ENCODE peak calls at places on chromosomes 4 and X, in eight cellular contexts. One of them, this sample, is unnamed.

GRCh38 chr4:113502883-113503282 is 258.7 kb downstream of the CAMK2D start:
- DNase-seq in breast epithelium: no peak
- DNase-seq in cardiac muscle cell: no peak
- DNase-seq in fibroblast of lung: no peak
- DNase-seq in stomach: no peak
- DNase-seq in upper lobe of right lung: no peak
- DNase-seq in Karpas-422: no peak
- DNase-seq in left ventricle myocardium inferior: no peak
- DNase-seq in this sample: no peak

GRCh38 chr4:108466936-108467902 is 153.2 kb upstream of the RPL34 start:
- DNase-seq in fibroblast of lung: peak; percentile 92
- DNase-seq in Karpas-422: no peak
- DNase-seq in cardiac muscle cell: peak; percentile 52
- DNase-seq in stomach: no peak
- DNase-seq in upper lobe of right lung: no peak
- DNase-seq in left ventricle myocardium inferior: no peak
- DNase-seq in breast epithelium: no peak
- DNase-seq in this sample: no peak

GRCh38 chr4:101018836-101019235 is 328.5 kb downstream of the PPP3CA start:
- DNase-seq in stomach: no peak
- DNase-seq in cardiac muscle cell: no peak
- DNase-seq in left ventricle myocardium inferior: no peak
- DNase-seq in upper lobe of right lung: no peak
- DNase-seq in fibroblast of lung: no peak
- DNase-seq in breast epithelium: no peak
- DNase-seq in Karpas-422: no peak
- DNase-seq in this sample: no peak

GRCh38 chrX:152897216-152898144 is at the start of gene ZNF185:
- DNase-seq in left ventricle myocardium inferior: no peak
- DNase-seq in stomach: peak; percentile 73
- DNase-seq in breast epithelium: peak; percentile 73
- DNase-seq in fibroblast of lung: no peak
- DNase-seq in Karpas-422: no peak
- DNase-seq in upper lobe of right lung: peak; percentile 87
- DNase-seq in cardiac muscle cell: peak; percentile 58
- DNase-seq in this sample: no peak

GRCh38 chrX:34877451-34877850 is 65.1 kb upstream of the FAM47B start:
- DNase-seq in upper lobe of right lung: no peak
- DNase-seq in fibroblast of lung: peak; percentile 32
- DNase-seq in left ventricle myocardium inferior: no peak
- DNase-seq in cardiac muscle cell: no peak
- DNase-seq in breast epithelium: no peak
- DNase-seq in stomach: no peak
- DNase-seq in Karpas-422: no peak
- DNase-seq in this sample: no peak

GRCh38 chr4:157048248-157048647 is 27.7 kb upstream of the GLRB start:
- DNase-seq in upper lobe of right lung: no peak
- DNase-seq in fibroblast of lung: peak; percentile 94
- DNase-seq in Karpas-422: no peak
- DNase-seq in breast epithelium: no peak
- DNase-seq in stomach: no peak
- DNase-seq in left ventricle myocardium inferior: peak; percentile 20
- DNase-seq in cardiac muscle cell: peak; percentile 93
- DNase-seq in this sample: no peak

GRCh38 chr4:41844327-41844726 is 90.9 kb upstream of the TMEM33 start:
- DNase-seq in stomach: no peak
- DNase-seq in fibroblast of lung: no peak
- DNase-seq in breast epithelium: no peak
- DNase-seq in cardiac muscle cell: no peak
- DNase-seq in left ventricle myocardium inferior: no peak
- DNase-seq in upper lobe of right lung: no peak
- DNase-seq in Karpas-422: peak; percentile 50
- DNase-seq in this sample: no peak

GRCh38 chr4:126221717-126222116 is 907.0 kb downstream of the FAT4 start:
- DNase-seq in breast epithelium: no peak
- DNase-seq in Karpas-422: no peak
- DNase-seq in stomach: no peak
- DNase-seq in cardiac muscle cell: no peak
- DNase-seq in fibroblast of lung: no peak
- DNase-seq in left ventricle myocardium inferior: no peak
- DNase-seq in upper lobe of right lung: no peak
- DNase-seq in this sample: no peak

GRCh38 chr4:7964459-7964858 is 24.8 kb upstream of the AFAP1 start:
- DNase-seq in breast epithelium: no peak
- DNase-seq in fibroblast of lung: no peak
- DNase-seq in cardiac muscle cell: no peak
- DNase-seq in stomach: no peak
- DNase-seq in left ventricle myocardium inferior: no peak
- DNase-seq in Karpas-422: no peak
- DNase-seq in upper lobe of right lung: no peak
- DNase-seq in this sample: no peak

GRCh38 chr4:38034986-38035882 is 75.0 kb downstream of the PTTG2 start:
- DNase-seq in upper lobe of right lung: no peak
- DNase-seq in fibroblast of lung: peak; percentile 82
- DNase-seq in Karpas-422: peak; percentile 89
- DNase-seq in left ventricle myocardium inferior: no peak
- DNase-seq in cardiac muscle cell: peak; percentile 78
- DNase-seq in stomach: no peak
- DNase-seq in breast epithelium: no peak
- DNase-seq in this sample: no peak

GRCh38 chr4:146311238-146311970 is 97.1 kb downstream of the REELD1 start:
- DNase-seq in breast epithelium: no peak
- DNase-seq in left ventricle myocardium inferior: no peak
- DNase-seq in cardiac muscle cell: no peak
- DNase-seq in Karpas-422: no peak
- DNase-seq in upper lobe of right lung: no peak
- DNase-seq in stomach: no peak
- DNase-seq in fibroblast of lung: no peak
- DNase-seq in this sample: no peak

GRCh38 chrX:16171944-16172343 is 4.7 kb downstream of the MAGEB17 start:
- DNase-seq in cardiac muscle cell: no peak
- DNase-seq in upper lobe of right lung: no peak
- DNase-seq in fibroblast of lung: no peak
- DNase-seq in Karpas-422: no peak
- DNase-seq in stomach: no peak
- DNase-seq in left ventricle myocardium inferior: no peak
- DNase-seq in breast epithelium: no peak
- DNase-seq in this sample: no peak

GRCh38 chrX:107574054-107574683 is 54.1 kb upstream of the PRPS1 start:
- DNase-seq in upper lobe of right lung: no peak
- DNase-seq in fibroblast of lung: peak; percentile 85
- DNase-seq in Karpas-422: no peak
- DNase-seq in breast epithelium: no peak
- DNase-seq in left ventricle myocardium inferior: no peak
- DNase-seq in stomach: no peak
- DNase-seq in cardiac muscle cell: peak; percentile 43
- DNase-seq in this sample: no peak

GRCh38 chr4:101178731-101179130 is 168.6 kb downstream of the PPP3CA start:
- DNase-seq in cardiac muscle cell: no peak
- DNase-seq in left ventricle myocardium inferior: no peak
- DNase-seq in fibroblast of lung: no peak
- DNase-seq in stomach: no peak
- DNase-seq in Karpas-422: no peak
- DNase-seq in breast epithelium: no peak
- DNase-seq in upper lobe of right lung: no peak
- DNase-seq in this sample: no peak

GRCh38 chr4:89111833-89112563 is 665 bp downstream of the TIGD2 start:
- DNase-seq in Karpas-422: peak; percentile 14
- DNase-seq in cardiac muscle cell: peak; percentile 97
- DNase-seq in left ventricle myocardium inferior: no peak
- DNase-seq in breast epithelium: peak; percentile 75
- DNase-seq in stomach: no peak
- DNase-seq in fibroblast of lung: peak; percentile 97
- DNase-seq in upper lobe of right lung: no peak
- DNase-seq in this sample: no peak

GRCh38 chr4:186725422-186726149 is 1.9 kb upstream of the FAT1 start:
- DNase-seq in breast epithelium: peak; percentile 70
- DNase-seq in Karpas-422: no peak
- DNase-seq in cardiac muscle cell: peak; percentile 91
- DNase-seq in left ventricle myocardium inferior: peak; percentile 81
- DNase-seq in upper lobe of right lung: peak; percentile 88
- DNase-seq in fibroblast of lung: peak; percentile 91
- DNase-seq in stomach: peak; percentile 81
- DNase-seq in this sample: no peak

GRCh38 chr4:1723131-1723801 is 1.9 kb downstream of the TACC3 start:
- DNase-seq in stomach: no peak
- DNase-seq in cardiac muscle cell: no peak
- DNase-seq in breast epithelium: no peak
- DNase-seq in Karpas-422: no peak
- DNase-seq in fibroblast of lung: no peak
- DNase-seq in left ventricle myocardium inferior: no peak
- DNase-seq in upper lobe of right lung: no peak
- DNase-seq in this sample: peak; percentile 48
- H3K4me1 ChIP-seq in stomach: peaks cover 60% of the 10 kb centered on the region
- H3K4me1 ChIP-seq in cardiac muscle cell: peaks cover 11% of the 10 kb centered on the region
- H3K4me1 ChIP-seq in breast epithelium: peaks cover 15% of the 10 kb centered on the region
- H3K4me1 ChIP-seq in Karpas-422: peaks cover 35% of the 10 kb centered on the region
- H3K4me1 ChIP-seq in fibroblast of lung: peaks cover 24% of the 10 kb centered on the region
- H3K4me1 ChIP-seq in left ventricle myocardium inferior: peaks cover 62% of the 10 kb centered on the region
- H3K4me1 ChIP-seq in upper lobe of right lung: peaks cover 38% of the 10 kb centered on the region
- H3K4me1 ChIP-seq in this sample: peaks cover 51% of the 10 kb centered on the region

DNA sequence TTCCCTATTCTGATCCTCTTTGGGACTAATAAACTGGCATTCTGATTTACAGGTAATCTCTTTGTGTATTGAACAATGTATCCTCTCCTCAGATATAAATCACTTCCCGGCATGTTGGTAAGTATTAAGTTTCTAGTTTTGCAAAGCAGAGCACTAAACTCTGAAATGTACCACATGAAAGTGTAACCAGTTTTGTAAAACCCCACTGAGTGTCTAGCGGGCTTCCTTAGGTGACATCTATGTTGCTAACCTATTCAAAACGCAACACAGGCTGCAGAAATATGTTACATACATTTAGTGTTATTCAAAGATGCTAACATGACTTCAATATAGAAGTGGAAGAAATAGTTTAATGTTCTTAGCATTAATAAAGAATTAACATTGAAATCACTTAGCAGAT is 25.2 kb downstream of the DNAJB14 start:
- DNase-seq in Karpas-422: no peak
- DNase-seq in stomach: no peak
- DNase-seq in breast epithelium: no peak
- DNase-seq in upper lobe of right lung: no peak
- DNase-seq in cardiac muscle cell: no peak
- DNase-seq in left ventricle myocardium inferior: no peak
- DNase-seq in fibroblast of lung: no peak
- DNase-seq in this sample: no peak
- H3K36me3 ChIP-seq in Karpas-422: peaks cover 74% of the 10 kb centered on the region
- H3K36me3 ChIP-seq in stomach: peaks cover 58% of the 10 kb centered on the region
- H3K36me3 ChIP-seq in breast epithelium: no peaks in the 10 kb centered on the region
- H3K36me3 ChIP-seq in upper lobe of right lung: peaks cover 51% of the 10 kb centered on the region
- H3K36me3 ChIP-seq in cardiac muscle cell: peaks cover 23% of the 10 kb centered on the region
- H3K36me3 ChIP-seq in left ventricle myocardium inferior: peaks cover 63% of the 10 kb centered on the region
- H3K36me3 ChIP-seq in fibroblast of lung: no peaks in the 10 kb centered on the region
- H3K36me3 ChIP-seq in this sample: peaks cover 34% of the 10 kb centered on the region

GRCh38 chr4:173457893-173458292 is 59.0 kb upstream of the SCRG1 start:
- DNase-seq in fibroblast of lung: no peak
- DNase-seq in upper lobe of right lung: no peak
- DNase-seq in left ventricle myocardium inferior: no peak
- DNase-seq in stomach: no peak
- DNase-seq in cardiac muscle cell: no peak
- DNase-seq in breast epithelium: no peak
- DNase-seq in Karpas-422: no peak
- DNase-seq in this sample: no peak

GRCh38 chr4:173464486-173464885 is 65.5 kb downstream of the HAND2 start:
- DNase-seq in cardiac muscle cell: no peak
- DNase-seq in stomach: no peak
- DNase-seq in upper lobe of right lung: no peak
- DNase-seq in breast epithelium: no peak
- DNase-seq in left ventricle myocardium inferior: no peak
- DNase-seq in fibroblast of lung: no peak
- DNase-seq in Karpas-422: no peak
- DNase-seq in this sample: no peak

GRCh38 chr4:173459857-173460256 is 60.9 kb upstream of the SCRG1 start:
- DNase-seq in stomach: no peak
- DNase-seq in Karpas-422: no peak
- DNase-seq in fibroblast of lung: no peak
- DNase-seq in breast epithelium: no peak
- DNase-seq in left ventricle myocardium inferior: no peak
- DNase-seq in upper lobe of right lung: no peak
- DNase-seq in cardiac muscle cell: no peak
- DNase-seq in this sample: no peak

GRCh38 chr4:173463816-173464215 is 64.9 kb upstream of the SCRG1 start:
- DNase-seq in stomach: no peak
- DNase-seq in breast epithelium: no peak
- DNase-seq in upper lobe of right lung: no peak
- DNase-seq in left ventricle myocardium inferior: no peak
- DNase-seq in fibroblast of lung: no peak
- DNase-seq in cardiac muscle cell: no peak
- DNase-seq in Karpas-422: no peak
- DNase-seq in this sample: no peak

DNA sequence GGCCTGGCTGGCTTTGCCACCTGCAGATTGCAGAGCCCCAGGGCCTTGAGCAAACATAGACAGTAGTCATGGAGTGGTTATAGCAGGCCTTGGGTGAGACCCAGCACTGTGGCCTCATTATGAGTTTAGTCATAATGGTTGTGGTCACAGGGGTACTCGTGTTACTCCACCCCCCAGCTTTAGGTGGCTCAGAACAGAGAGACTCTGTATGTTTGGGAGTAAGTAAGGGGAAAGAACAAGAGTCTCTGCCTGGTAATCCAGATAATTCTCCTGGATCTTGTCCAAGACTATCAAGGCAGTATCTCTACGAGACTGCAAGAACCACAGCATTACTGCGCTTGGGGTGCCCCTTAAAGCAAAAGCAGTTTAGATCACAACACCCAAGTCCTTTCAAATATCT is 62.3 kb upstream of the SCRG1 start:
- DNase-seq in left ventricle myocardium inferior: no peak
- DNase-seq in breast epithelium: no peak
- DNase-seq in fibroblast of lung: no peak
- DNase-seq in upper lobe of right lung: no peak
- DNase-seq in stomach: no peak
- DNase-seq in cardiac muscle cell: peak; percentile 15
- DNase-seq in Karpas-422: no peak
- DNase-seq in this sample: no peak
- H3K4me3 ChIP-seq in left ventricle myocardium inferior: no peak overlapping the region
- H3K4me3 ChIP-seq in breast epithelium: no peak overlapping the region
- H3K4me3 ChIP-seq in fibroblast of lung: no peak overlapping the region
- H3K4me3 ChIP-seq in upper lobe of right lung: no peak overlapping the region
- H3K4me3 ChIP-seq in stomach: no peak overlapping the region
- H3K4me3 ChIP-seq in cardiac muscle cell: no peak overlapping the region
- H3K4me3 ChIP-seq in Karpas-422: no peak overlapping the region
- H3K4me3 ChIP-seq in this sample: no peak overlapping the region

DNA sequence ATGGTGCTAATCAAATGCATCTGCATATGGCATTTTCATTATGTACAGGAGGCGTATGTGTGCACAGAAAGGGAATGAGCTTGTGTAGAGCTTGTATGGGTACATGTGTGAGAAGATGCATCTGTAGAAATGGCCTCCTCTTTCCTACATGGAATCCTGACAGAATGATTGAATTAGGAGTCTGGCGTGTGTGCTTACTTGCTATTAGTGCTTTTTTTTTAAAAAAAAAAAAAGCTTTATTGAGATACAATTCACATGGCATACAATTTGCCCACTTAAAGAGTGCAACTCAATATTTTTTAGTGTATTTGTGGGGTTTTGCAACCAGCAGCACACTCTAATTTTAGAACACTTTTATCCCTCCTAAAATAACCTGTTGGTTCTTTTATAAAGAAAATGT is 66.1 kb downstream of the TMEM131L start:
- DNase-seq in Karpas-422: no peak
- DNase-seq in upper lobe of right lung: no peak
- DNase-seq in breast epithelium: no peak
- DNase-seq in fibroblast of lung: no peak
- DNase-seq in cardiac muscle cell: no peak
- DNase-seq in stomach: no peak
- DNase-seq in left ventricle myocardium inferior: no peak
- DNase-seq in this sample: no peak
- H3K4me1 ChIP-seq in Karpas-422: peaks cover 69% of the 10 kb centered on the region
- H3K4me1 ChIP-seq in upper lobe of right lung: peaks cover 41% of the 10 kb centered on the region
- H3K4me1 ChIP-seq in breast epithelium: no peaks in the 10 kb centered on the region
- H3K4me1 ChIP-seq in fibroblast of lung: no peaks in the 10 kb centered on the region
- H3K4me1 ChIP-seq in cardiac muscle cell: no peaks in the 10 kb centered on the region
- H3K4me1 ChIP-seq in stomach: peaks cover 9% of the 10 kb centered on the region
- H3K4me1 ChIP-seq in left ventricle myocardium inferior: peaks cover 71% of the 10 kb centered on the region
- H3K4me1 ChIP-seq in this sample: peaks cover 67% of the 10 kb centered on the region